ENCODE peak calls at places on chromosome 7, in nine cellular contexts. U is astrocyte of the spinal cord, X is transverse colon, N is right atrium auricular region, F is ovary, O is epithelial cell of esophagus, A is IMR-90, V is lower leg skin, C is lower lobe of right lung. L is an unnamed sample.

GRCh38 chr7:106485919-106486318 is 175.0 kb downstream of the CCDC71L start:
- DNase-seq in U (no peak), X (no peak), N (no peak), F (no peak), O (no peak), A (no peak), V (no peak), C (no peak), L (no peak)

GRCh38 chr7:95404316-95404715 is 8.1 kb upstream of the PON3 start:
- DNase-seq in U (peak; percentile 25), X (no peak), N (no peak), F (peak; percentile 26), O (no peak), A (peak; percentile 1), V (no peak), C (no peak), L (no peak)

GRCh38 chr7:157477550-157478212 is 140.9 kb downstream of the DNAJB6 start:
- DNase-seq in U (no peak), X (no peak), N (no peak), F (no peak), O (no peak), A (no peak), V (peak; percentile 81), C (no peak), L (no peak)

GRCh38 chr7:4629287-4629905 is 52.7 kb upstream of the FOXK1 start:
- DNase-seq in U (no peak), X (no peak), N (no peak), F (no peak), O (no peak), A (no peak), V (no peak), C (no peak), L (no peak)

GRCh38 chr7:135777626-135778398 is 29.2 kb upstream of the FAM180A start:
- DNase-seq in U (no peak), X (no peak), N (no peak), F (no peak), O (no peak), A (peak; percentile 52), V (no peak), C (no peak), L (no peak)

GRCh38 chr7:2539031-2540028 is 16.0 kb downstream of the BRAT1 start:
- DNase-seq in U (no peak), X (peak; percentile 6), N (no peak), F (no peak), O (no peak), A (no peak), V (no peak), C (no peak), L (no peak)

GRCh38 chr7:47049234-47049774 is 532.6 kb downstream of the TNS3 start:
- DNase-seq in U (no peak), X (no peak), N (no peak), F (no peak), O (no peak), A (no peak), V (no peak), C (no peak), L (no peak)

GRCh38 chr7:45080958-45081669 is 7.7 kb downstream of the NACAD start:
- DNase-seq in U (no peak), X (no peak), N (no peak), F (no peak), O (no peak), A (no peak), V (no peak), C (no peak), L (no peak)

GRCh38 chr7:108454674-108455523 is 1.3 kb downstream of the NRCAM start:
- DNase-seq in U (peak; percentile 38), X (no peak), N (no peak), F (no peak), O (peak; percentile 17), A (no peak), V (no peak), C (peak; percentile 42), L (no peak)

GRCh38 chr7:116805100-116805544 is 57.3 kb upstream of the CAPZA2 start:
- DNase-seq in U (no peak), X (no peak), N (peak; percentile 62), F (no peak), O (no peak), A (peak; percentile 76), V (no peak), C (no peak), L (no peak)

GRCh38 chr7:152673902-152674301 is 2.0 kb downstream of the XRCC2 start:
- DNase-seq in U (no peak), X (no peak), N (no peak), F (no peak), O (peak; percentile 53), A (no peak), V (no peak), C (no peak), L (no peak)

GRCh38 chr7:36653671-36654355 is 70.5 kb downstream of the AOAH start:
- DNase-seq in U (no peak), X (no peak), N (no peak), F (no peak), O (no peak), A (no peak), V (no peak), C (no peak), L (no peak)

GRCh38 chr7:47241112-47242065 is 340.5 kb downstream of the TNS3 start:
- DNase-seq in U (no peak), X (no peak), N (no peak), F (no peak), O (peak; percentile 25), A (no peak), V (peak; percentile 69), C (no peak), L (no peak)

GRCh38 chr7:110973566-110973965 is 117.4 kb upstream of the LRRN3 start:
- DNase-seq in U (no peak), X (no peak), N (no peak), F (no peak), O (no peak), A (no peak), V (no peak), C (no peak), L (no peak)

GRCh38 chr7:110975476-110975875 is 115.5 kb upstream of the LRRN3 start:
- DNase-seq in U (no peak), X (no peak), N (no peak), F (no peak), O (no peak), A (no peak), V (no peak), C (no peak), L (no peak)

DNA sequence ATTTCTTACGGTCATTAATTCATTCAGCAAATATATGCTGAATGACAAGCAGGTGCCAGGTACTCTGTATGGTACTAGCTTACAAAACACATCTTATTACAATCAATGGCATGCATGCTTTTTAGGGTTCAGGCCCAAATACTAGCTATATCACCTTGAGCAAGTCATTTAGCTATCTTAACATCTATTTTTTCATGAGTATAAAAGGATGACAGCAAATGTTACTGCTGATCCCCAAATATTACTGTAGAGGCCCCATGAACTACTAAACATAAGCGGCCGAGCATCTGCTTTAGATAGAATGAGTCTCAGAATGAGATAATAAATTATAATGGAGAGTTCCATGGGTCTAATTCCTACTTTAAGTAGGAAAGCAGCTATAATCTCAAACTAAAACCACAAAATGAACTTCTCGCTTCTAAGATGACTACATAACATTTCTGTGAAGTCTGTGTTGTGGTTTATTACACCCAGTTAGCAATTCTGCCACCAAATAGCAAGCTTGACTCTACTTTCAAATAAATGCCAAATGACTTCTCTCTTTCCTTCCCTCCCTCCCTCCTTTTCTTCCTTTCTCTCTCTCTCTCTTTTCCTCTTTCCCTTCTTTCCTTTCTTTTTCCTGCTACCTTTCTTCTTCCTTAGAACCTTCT is 113.7 kb upstream of the LRRN3 start:
- DNase-seq in U (peak; percentile 8), X (no peak), N (no peak), F (no peak), O (no peak), A (no peak), V (no peak), C (no peak), L (no peak)
- H3K4me3 ChIP-seq in U (no peak overlapping the region), X (no peak overlapping the region), N (no peak overlapping the region), F (no peak overlapping the region), O (no peak overlapping the region), A (no peak overlapping the region), V (no peak overlapping the region), C (no peak overlapping the region), L (no peak overlapping the region)

GRCh38 chr7:141362580-141363435 is 188.4 kb upstream of the AGK start:
- DNase-seq in U (peak; percentile 88), X (no peak), N (no peak), F (no peak), O (peak; percentile 24), A (peak; percentile 29), V (no peak), C (no peak), L (no peak)
- H3K4me3 ChIP-seq in U (no peak overlapping the region), X (no peak overlapping the region), N (no peak overlapping the region), F (no peak overlapping the region), O (no peak overlapping the region), A (no peak overlapping the region), V (no peak overlapping the region), C (no peak overlapping the region), L (no peak overlapping the region)

DNA sequence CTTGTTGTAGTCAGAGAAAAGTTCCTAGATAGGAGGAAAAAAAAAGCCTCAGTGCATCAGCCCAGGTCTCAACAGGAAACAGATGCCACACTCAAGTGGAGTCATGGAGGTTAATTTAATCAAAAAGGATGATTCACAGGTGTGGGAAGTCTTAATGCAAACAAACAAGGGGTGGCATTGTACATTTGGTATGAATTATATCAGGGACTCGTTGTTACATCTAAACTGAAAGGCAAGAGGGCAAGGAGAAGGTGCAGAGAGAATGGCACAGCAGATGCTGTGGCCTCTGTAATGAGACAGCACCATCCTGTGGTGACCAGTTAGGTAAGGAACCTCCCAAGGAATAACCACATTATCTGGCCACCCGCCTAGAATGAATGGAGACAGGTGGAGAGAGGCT is 133.7 kb downstream of the PTPRZ1 start:
- DNase-seq in U (no peak), X (no peak), N (no peak), F (no peak), O (peak; percentile 72), A (no peak), V (no peak), C (no peak), L (no peak)
- H3K4me3 ChIP-seq in U (no peak overlapping the region), X (no peak overlapping the region), N (no peak overlapping the region), F (no peak overlapping the region), O (no peak overlapping the region), A (no peak overlapping the region), V (no peak overlapping the region), C (no peak overlapping the region), L (no peak overlapping the region)

GRCh38 chr7:92644406-92645113 is 54.4 kb upstream of the FAM133B start:
- DNase-seq in U (no peak), X (no peak), N (no peak), F (no peak), O (peak; percentile 67), A (peak; percentile 37), V (no peak), C (no peak), L (no peak)

GRCh38 chr7:92643821-92644220 is 53.6 kb upstream of the FAM133B start:
- DNase-seq in U (no peak), X (no peak), N (no peak), F (no peak), O (no peak), A (no peak), V (no peak), C (no peak), L (no peak)

GRCh38 chr7:92646966-92647625 is 56.9 kb upstream of the FAM133B start:
- DNase-seq in U (no peak), X (no peak), N (no peak), F (no peak), O (peak; percentile 38), A (no peak), V (no peak), C (no peak), L (no peak)

GRCh38 chr7:92645114-92645497 is 54.9 kb upstream of the FAM133B start:
- DNase-seq in U (no peak), X (no peak), N (no peak), F (no peak), O (no peak), A (no peak), V (no peak), C (no peak), L (no peak)

GRCh38 chr7:92645531-92646061 is 55.4 kb upstream of the FAM133B start:
- DNase-seq in U (no peak), X (peak; percentile 75), N (no peak), F (no peak), O (peak; percentile 90), A (peak; percentile 15), V (no peak), C (no peak), L (peak; percentile 10)
- H3K4me3 ChIP-seq in U (no peak overlapping the region), X (no peak overlapping the region), N (no peak overlapping the region), F (no peak overlapping the region), O (no peak overlapping the region), A (no peak overlapping the region), V (no peak overlapping the region), C (no peak overlapping the region), L (no peak overlapping the region)